ENCODE peak calls at places on chromosomes 16 and 17, in eight cellular contexts. One of them, this sample, is unnamed.

GRCh38 chr16:56102159-56102798 is 89.0 kb upstream of the GNAO1 start:
- DNase-seq in mesothelial cell of epicardium: peak
- DNase-seq in endothelial cell: no peak
- DNase-seq in omental fat pad: no peak
- DNase-seq in hepatocyte: peak
- DNase-seq in transverse colon: peak
- DNase-seq in right atrium auricular region: peak
- DNase-seq in astrocyte: no peak
- DNase-seq in this sample: no peak

GRCh38 chr17:4648741-4649140 is 7.3 kb upstream of the ALOX15 start:
- DNase-seq in mesothelial cell of epicardium: no peak
- DNase-seq in endothelial cell: no peak
- DNase-seq in omental fat pad: no peak
- DNase-seq in hepatocyte: peak
- DNase-seq in transverse colon: peak
- DNase-seq in right atrium auricular region: no peak
- DNase-seq in astrocyte: no peak
- DNase-seq in this sample: no peak

GRCh38 chr16:84098939-84099338 is 17.8 kb downstream of the MBTPS1 start:
- DNase-seq in mesothelial cell of epicardium: no peak
- DNase-seq in endothelial cell: no peak
- DNase-seq in omental fat pad: no peak
- DNase-seq in hepatocyte: no peak
- DNase-seq in transverse colon: no peak
- DNase-seq in right atrium auricular region: no peak
- DNase-seq in astrocyte: peak
- DNase-seq in this sample: no peak

GRCh38 chr16:75207831-75208230 is 870 bp upstream of the CTRB2 start:
- DNase-seq in mesothelial cell of epicardium: no peak
- DNase-seq in endothelial cell: no peak
- DNase-seq in omental fat pad: no peak
- DNase-seq in hepatocyte: no peak
- DNase-seq in transverse colon: no peak
- DNase-seq in right atrium auricular region: no peak
- DNase-seq in astrocyte: no peak
- DNase-seq in this sample: no peak

GRCh38 chr16:31354394-31355291 is at the start of gene ITGAX:
- DNase-seq in mesothelial cell of epicardium: no peak
- DNase-seq in endothelial cell: no peak
- DNase-seq in omental fat pad: no peak
- DNase-seq in hepatocyte: peak
- DNase-seq in transverse colon: peak
- DNase-seq in right atrium auricular region: peak
- DNase-seq in astrocyte: no peak
- DNase-seq in this sample: no peak

GRCh38 chr17:82909322-82909904 is 69.6 kb upstream of the ZNF750 start:
- DNase-seq in mesothelial cell of epicardium: no peak
- DNase-seq in endothelial cell: no peak
- DNase-seq in omental fat pad: no peak
- DNase-seq in hepatocyte: no peak
- DNase-seq in transverse colon: peak
- DNase-seq in right atrium auricular region: no peak
- DNase-seq in astrocyte: no peak
- DNase-seq in this sample: no peak

GRCh38 chr16:87064731-87065720 is 252.2 kb downstream of the C16orf95 start:
- DNase-seq in mesothelial cell of epicardium: no peak
- DNase-seq in endothelial cell: no peak
- DNase-seq in omental fat pad: no peak
- DNase-seq in hepatocyte: no peak
- DNase-seq in transverse colon: no peak
- DNase-seq in right atrium auricular region: no peak
- DNase-seq in astrocyte: no peak
- DNase-seq in this sample: no peak

GRCh38 chr17:49832840-49833599 is 14.8 kb downstream of the TAC4 start:
- DNase-seq in mesothelial cell of epicardium: no peak
- DNase-seq in endothelial cell: peak
- DNase-seq in omental fat pad: no peak
- DNase-seq in hepatocyte: no peak
- DNase-seq in transverse colon: no peak
- DNase-seq in right atrium auricular region: no peak
- DNase-seq in astrocyte: no peak
- DNase-seq in this sample: no peak

GRCh38 chr16:58026705-58027340 is 1.3 kb downstream of the MMP15 start:
- DNase-seq in mesothelial cell of epicardium: peak
- DNase-seq in endothelial cell: peak
- DNase-seq in omental fat pad: no peak
- DNase-seq in hepatocyte: peak
- DNase-seq in transverse colon: peak
- DNase-seq in right atrium auricular region: no peak
- DNase-seq in astrocyte: no peak
- DNase-seq in this sample: peak
- TF ChIP-seq CTCF in mesothelial cell of epicardium: no peak
- TF ChIP-seq CTCF in endothelial cell: no peak
- TF ChIP-seq CTCF in omental fat pad: no peak
- TF ChIP-seq CTCF in hepatocyte: no peak
- TF ChIP-seq CTCF in transverse colon: no peak
- TF ChIP-seq CTCF in right atrium auricular region: no peak
- TF ChIP-seq CTCF in astrocyte: no peak
- TF ChIP-seq CTCF in this sample: peak

GRCh38 chr16:74031551-74031950 is 265.1 kb upstream of the PSMD7 start:
- DNase-seq in mesothelial cell of epicardium: no peak
- DNase-seq in endothelial cell: no peak
- DNase-seq in omental fat pad: no peak
- DNase-seq in hepatocyte: no peak
- DNase-seq in transverse colon: no peak
- DNase-seq in right atrium auricular region: no peak
- DNase-seq in astrocyte: no peak
- DNase-seq in this sample: no peak

GRCh38 chr16:74030000-74030399 is 266.6 kb upstream of the PSMD7 start:
- DNase-seq in mesothelial cell of epicardium: no peak
- DNase-seq in endothelial cell: no peak
- DNase-seq in omental fat pad: no peak
- DNase-seq in hepatocyte: no peak
- DNase-seq in transverse colon: peak
- DNase-seq in right atrium auricular region: no peak
- DNase-seq in astrocyte: no peak
- DNase-seq in this sample: no peak

GRCh38 chr16:74034862-74035261 is 261.8 kb upstream of the PSMD7 start:
- DNase-seq in mesothelial cell of epicardium: no peak
- DNase-seq in endothelial cell: peak
- DNase-seq in omental fat pad: no peak
- DNase-seq in hepatocyte: peak
- DNase-seq in transverse colon: peak
- DNase-seq in right atrium auricular region: no peak
- DNase-seq in astrocyte: no peak
- DNase-seq in this sample: no peak

GRCh38 chr16:74035816-74036215 is 260.8 kb upstream of the PSMD7 start:
- DNase-seq in mesothelial cell of epicardium: no peak
- DNase-seq in endothelial cell: peak
- DNase-seq in omental fat pad: no peak
- DNase-seq in hepatocyte: peak
- DNase-seq in transverse colon: no peak
- DNase-seq in right atrium auricular region: no peak
- DNase-seq in astrocyte: no peak
- DNase-seq in this sample: no peak
- TF ChIP-seq CTCF in mesothelial cell of epicardium: no peak
- TF ChIP-seq CTCF in endothelial cell: peak
- TF ChIP-seq CTCF in omental fat pad: no peak
- TF ChIP-seq CTCF in hepatocyte: peak
- TF ChIP-seq CTCF in transverse colon: no peak
- TF ChIP-seq CTCF in right atrium auricular region: no peak
- TF ChIP-seq CTCF in astrocyte: no peak
- TF ChIP-seq CTCF in this sample: peak

DNA sequence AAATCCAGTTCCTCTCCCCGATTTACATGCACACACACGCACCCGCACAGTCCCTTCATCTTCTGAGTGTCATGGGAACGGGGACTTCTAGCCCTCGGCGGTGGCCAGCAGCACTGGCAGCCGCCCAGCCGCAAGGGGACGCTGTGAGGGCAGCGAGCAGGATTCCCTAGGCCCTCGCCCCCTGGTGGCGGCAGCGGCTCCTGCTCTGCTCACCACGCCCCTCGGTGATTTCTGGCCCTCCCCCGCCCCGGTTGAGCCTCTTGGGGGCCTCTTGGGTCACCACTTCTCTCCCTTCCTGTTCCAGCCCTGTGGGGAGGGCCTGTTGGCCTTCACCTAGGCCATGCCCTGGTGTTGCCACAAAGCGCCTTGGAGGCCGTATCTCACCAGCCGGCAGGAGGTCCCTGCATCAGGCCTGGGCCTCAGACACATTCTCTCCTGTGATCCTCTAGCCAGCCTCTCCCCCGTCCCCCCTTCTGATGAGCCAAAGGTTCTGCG is 75.2 kb upstream of the KSR1 start:
- DNase-seq in mesothelial cell of epicardium: peak
- DNase-seq in endothelial cell: peak
- DNase-seq in omental fat pad: peak
- DNase-seq in hepatocyte: peak
- DNase-seq in transverse colon: peak
- DNase-seq in right atrium auricular region: no peak
- DNase-seq in astrocyte: peak
- DNase-seq in this sample: peak
- TF ChIP-seq CTCF in mesothelial cell of epicardium: peak
- TF ChIP-seq CTCF in endothelial cell: peak
- TF ChIP-seq CTCF in omental fat pad: no peak
- TF ChIP-seq CTCF in hepatocyte: peak
- TF ChIP-seq CTCF in transverse colon: peak
- TF ChIP-seq CTCF in right atrium auricular region: peak
- TF ChIP-seq CTCF in astrocyte: peak
- TF ChIP-seq CTCF in this sample: peak

GRCh38 chr17:38663125-38663751 is 11.5 kb downstream of the EPOP start:
- DNase-seq in mesothelial cell of epicardium: peak
- DNase-seq in endothelial cell: peak
- DNase-seq in omental fat pad: no peak
- DNase-seq in hepatocyte: peak
- DNase-seq in transverse colon: peak
- DNase-seq in right atrium auricular region: no peak
- DNase-seq in astrocyte: peak
- DNase-seq in this sample: peak

GRCh38 chr17:38667787-38668122 is 7.0 kb downstream of the EPOP start:
- DNase-seq in mesothelial cell of epicardium: no peak
- DNase-seq in endothelial cell: no peak
- DNase-seq in omental fat pad: no peak
- DNase-seq in hepatocyte: no peak
- DNase-seq in transverse colon: no peak
- DNase-seq in right atrium auricular region: no peak
- DNase-seq in astrocyte: no peak
- DNase-seq in this sample: no peak

GRCh38 chr17:38663964-38664644 is 10.7 kb downstream of the EPOP start:
- DNase-seq in mesothelial cell of epicardium: no peak
- DNase-seq in endothelial cell: no peak
- DNase-seq in omental fat pad: no peak
- DNase-seq in hepatocyte: no peak
- DNase-seq in transverse colon: no peak
- DNase-seq in right atrium auricular region: no peak
- DNase-seq in astrocyte: no peak
- DNase-seq in this sample: no peak

GRCh38 chr17:38669520-38669919 is 5.2 kb downstream of the EPOP start:
- DNase-seq in mesothelial cell of epicardium: no peak
- DNase-seq in endothelial cell: no peak
- DNase-seq in omental fat pad: no peak
- DNase-seq in hepatocyte: no peak
- DNase-seq in transverse colon: no peak
- DNase-seq in right atrium auricular region: no peak
- DNase-seq in astrocyte: no peak
- DNase-seq in this sample: no peak

GRCh38 chr17:38667099-38667786 is 7.5 kb downstream of the EPOP start:
- DNase-seq in mesothelial cell of epicardium: peak
- DNase-seq in endothelial cell: peak
- DNase-seq in omental fat pad: no peak
- DNase-seq in hepatocyte: peak
- DNase-seq in transverse colon: peak
- DNase-seq in right atrium auricular region: peak
- DNase-seq in astrocyte: peak
- DNase-seq in this sample: peak
- TF ChIP-seq CTCF in mesothelial cell of epicardium: peak
- TF ChIP-seq CTCF in endothelial cell: peak
- TF ChIP-seq CTCF in omental fat pad: no peak
- TF ChIP-seq CTCF in hepatocyte: peak
- TF ChIP-seq CTCF in transverse colon: peak
- TF ChIP-seq CTCF in right atrium auricular region: peak
- TF ChIP-seq CTCF in astrocyte: peak
- TF ChIP-seq CTCF in this sample: peak

DNA sequence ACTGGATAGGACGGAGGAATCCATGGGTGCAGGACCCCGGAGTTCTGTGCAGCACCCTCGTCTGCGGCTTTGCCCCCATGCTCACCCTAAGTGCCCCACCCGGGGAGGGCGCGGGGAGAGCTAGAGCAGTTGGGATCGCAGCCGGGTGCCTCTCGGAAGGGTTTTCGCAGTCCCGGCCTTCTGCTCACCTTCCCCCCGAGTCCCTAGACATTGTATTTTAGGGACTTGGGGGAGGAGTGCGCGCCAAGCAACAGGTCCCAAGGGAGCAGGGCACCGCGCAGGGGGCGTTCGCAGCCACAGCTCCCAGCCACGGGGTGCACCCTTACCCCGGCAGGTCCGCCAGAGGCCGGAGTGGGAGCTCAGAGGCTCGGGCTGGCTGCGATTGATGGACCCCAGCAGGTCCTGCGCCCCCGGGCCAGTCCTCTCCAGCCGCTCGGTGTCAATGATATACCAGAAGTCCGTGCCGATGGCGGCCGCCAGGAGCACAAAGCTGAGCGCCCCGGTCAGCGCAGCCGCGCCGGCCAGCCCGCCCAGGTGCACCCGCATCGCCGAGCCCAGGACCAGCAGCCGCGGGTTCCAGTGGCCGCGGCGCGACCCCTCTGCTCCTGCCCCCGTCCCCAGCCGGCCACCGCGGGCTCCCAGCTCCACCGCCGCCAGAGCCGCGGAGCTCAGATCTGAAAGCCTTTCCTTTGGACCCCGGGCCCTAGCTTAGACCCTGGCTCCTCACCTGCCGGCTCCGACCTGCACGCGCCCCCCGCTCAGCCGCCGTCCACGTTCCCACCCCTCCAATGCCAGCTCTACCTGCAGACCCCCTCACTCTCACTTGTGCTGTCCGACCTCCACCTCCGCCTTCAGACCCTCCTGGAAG is 784 bp downstream of the TMEM114 start:
- DNase-seq in mesothelial cell of epicardium: no peak
- DNase-seq in endothelial cell: peak
- DNase-seq in omental fat pad: no peak
- DNase-seq in hepatocyte: no peak
- DNase-seq in transverse colon: no peak
- DNase-seq in right atrium auricular region: no peak
- DNase-seq in astrocyte: no peak
- DNase-seq in this sample: peak
- TF ChIP-seq CTCF in mesothelial cell of epicardium: no peak
- TF ChIP-seq CTCF in endothelial cell: no peak
- TF ChIP-seq CTCF in omental fat pad: no peak
- TF ChIP-seq CTCF in hepatocyte: no peak
- TF ChIP-seq CTCF in transverse colon: no peak
- TF ChIP-seq CTCF in right atrium auricular region: no peak
- TF ChIP-seq CTCF in astrocyte: no peak
- TF ChIP-seq CTCF in this sample: no peak

This sample was measured in progenitor cell of endocrine pancreas.